ENCODE peak calls at places on chromosomes 11 and 22, in seven cellular contexts. X is esophagus squamous epithelium, S is right lobe of liver, H is HCT116, D is prostate gland, C is suprapubic skin, L is adrenal gland. K is an unnamed sample.
A peak's percentile ranks its signal among the peaks of the same experiment; 100 is the strongest.

GRCh38 chr11:19259487-19260345 is 19.0 kb upstream of the E2F8 start:
- DNase-seq in S (peak; percentile 75), C (no peak), H (peak; percentile 24), D (peak; percentile 32), X (no peak), L (peak; percentile 51), K (peak; percentile 76)

GRCh38 chr11:130390071-130390758 is 38.2 kb downstream of the ADAMTS8 start:
- DNase-seq in D (no peak), X (no peak), C (no peak), S (no peak), H (peak; percentile 24), L (no peak), K (no peak)

GRCh38 chr22:20887375-20887774 is 28.6 kb downstream of the SNAP29 start:
- DNase-seq in X (no peak), H (no peak), D (no peak), C (no peak), S (no peak), L (no peak), K (no peak)

GRCh38 chr11:9753031-9753430 is 89.2 kb downstream of the SWAP70 start:
- DNase-seq in L (no peak), C (no peak), H (no peak), X (no peak), S (no peak), D (no peak), K (no peak)

GRCh38 chr11:108887436-108888238 is 222.8 kb downstream of the DDX10 start:
- DNase-seq in H (no peak), X (no peak), L (no peak), D (no peak), S (no peak), C (no peak), K (no peak)

GRCh38 chr11:74479340-74480123 is 12.2 kb upstream of the KCNE3 start:
- DNase-seq in X (no peak), L (no peak), S (no peak), C (no peak), D (no peak), H (no peak), K (no peak)

GRCh38 chr11:123654566-123655081 is at the start of gene SCN3B:
- DNase-seq in C (no peak), D (peak; percentile 61), H (no peak), L (peak; percentile 47), X (no peak), S (peak; percentile 58), K (peak; percentile 75)

GRCh38 chr11:112033902-112034301 is 8.7 kb downstream of the DLAT start:
- DNase-seq in L (no peak), D (no peak), H (no peak), S (no peak), C (no peak), X (no peak), K (no peak)

GRCh38 chr11:117143390-117143789 is 697 bp upstream of the PAFAH1B2 start:
- DNase-seq in D (peak; percentile 39), S (no peak), X (no peak), C (no peak), H (no peak), L (peak; percentile 48), K (peak; percentile 50)

GRCh38 chr22:39133871-39134270 is 18.6 kb downstream of the CBX7 start:
- DNase-seq in H (no peak), D (no peak), S (no peak), X (no peak), L (no peak), C (no peak), K (no peak)

GRCh38 chr11:104713366-104713765 is 184.9 kb downstream of the CASP12 start:
- DNase-seq in D (no peak), H (no peak), L (no peak), S (no peak), C (no peak), X (no peak), K (no peak)

GRCh38 chr22:48156603-48157355 is 1394.3 kb downstream of the TBC1D22A start:
- DNase-seq in S (no peak), H (no peak), X (no peak), D (no peak), L (no peak), C (no peak), K (no peak)

GRCh38 chr11:14148653-14149273 is 186.2 kb downstream of the SPON1 start:
- DNase-seq in L (no peak), S (no peak), H (peak; percentile 29), D (no peak), X (no peak), C (no peak), K (no peak)

GRCh38 chr11:28460348-28460747 is 352.2 kb downstream of the METTL15 start:
- DNase-seq in S (no peak), D (no peak), C (no peak), X (no peak), H (no peak), L (no peak), K (no peak)

GRCh38 chr11:1229471-1230120 is 6.7 kb downstream of the MUC5B start:
- DNase-seq in S (peak; percentile 50), D (no peak), X (no peak), L (no peak), H (no peak), C (peak; percentile 73), K (no peak)

GRCh38 chr22:23604939-23605712 is 25.0 kb upstream of the IGLL1 start:
- DNase-seq in D (no peak), H (no peak), S (no peak), C (no peak), X (no peak), L (no peak), K (no peak)

GRCh38 chr22:45757068-45757467 is 85.4 kb downstream of the ATXN10 start:
- DNase-seq in C (no peak), X (no peak), D (no peak), S (no peak), L (peak; percentile 74), H (no peak), K (peak; percentile 14)

GRCh38 chr11:76752321-76753175 is 30.6 kb upstream of the TSKU start:
- DNase-seq in C (peak; percentile 95), S (no peak), D (peak; percentile 68), H (no peak), X (no peak), L (peak; percentile 94), K (peak; percentile 89)

GRCh38 chr11:111631666-111632039 is 29.4 kb downstream of the SIK2 start:
- DNase-seq in X (no peak), L (no peak), C (no peak), H (no peak), S (no peak), D (no peak), K (no peak)

GRCh38 chr11:5689551-5689983 is at the start of gene TRIM22:
- DNase-seq in C (no peak), H (no peak), L (peak; percentile 35), D (peak; percentile 38), X (no peak), S (no peak), K (peak; percentile 32)

GRCh38 chr11:19786644-19787043 is 74.0 kb downstream of the NAV2 start:
- DNase-seq in C (no peak), D (no peak), S (no peak), L (no peak), X (no peak), H (no peak), K (no peak)

GRCh38 chr11:123047265-123047946 is 14.5 kb downstream of the HSPA8 start:
- DNase-seq in S (no peak), X (no peak), L (no peak), D (no peak), C (peak; percentile 37), H (no peak), K (no peak)

GRCh38 chr11:134947556-134947955 is 535.5 kb upstream of the B3GAT1 start:
- DNase-seq in S (no peak), H (no peak), D (no peak), X (no peak), C (no peak), L (no peak), K (no peak)

DNA sequence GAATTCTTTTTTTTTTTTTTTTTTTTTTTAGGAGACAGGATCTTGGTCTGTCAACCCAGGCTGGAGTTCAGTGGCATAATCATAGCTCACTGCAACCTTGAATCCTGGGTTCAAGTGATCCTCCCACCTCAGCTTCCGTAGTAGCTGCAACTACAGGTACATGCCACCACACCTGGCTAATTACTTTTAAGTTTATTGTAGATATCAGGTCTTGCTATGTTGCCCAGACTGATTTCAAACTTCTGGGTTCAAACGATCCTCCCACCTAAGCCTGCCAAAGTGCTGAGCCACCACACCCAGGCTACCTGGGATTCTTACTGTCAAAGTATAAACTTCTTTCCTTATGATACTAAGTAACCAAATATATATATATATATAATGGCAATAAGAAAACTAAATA is 50.9 kb upstream of the CHRNA10 start:
- DNase-seq in X (no peak), S (no peak), H (no peak), C (no peak), L (no peak), D (no peak), K (no peak)
- H3K36me3 ChIP-seq in X (peaks cover 20% of the 10 kb centered on the region), S (peaks cover 47% of the 10 kb centered on the region), H (peaks cover 73% of the 10 kb centered on the region), C (peaks cover 94% of the 10 kb centered on the region), L (peaks cover 89% of the 10 kb centered on the region), D (peaks cover 12% of the 10 kb centered on the region), K (peaks cover 39% of the 10 kb centered on the region)

GRCh38 chr11:10857604-10858504 is at the start of gene ZBED5:
- DNase-seq in L (peak; percentile 96), X (peak; percentile 81), H (peak; percentile 94), S (peak; percentile 98), C (peak; percentile 98), D (peak; percentile 98), K (peak; percentile 97)
- TF ChIP-seq CTCF in L (peak; percentile 39), X (peak; percentile 4), H (no peak), S (no peak), C (peak; percentile 6), D (no peak), K (no peak)

GRCh38 chr11:12827929-12828812 is 153.9 kb downstream of the TEAD1 start:
- DNase-seq in L (peak; percentile 42), D (peak; percentile 59), C (no peak), S (peak; percentile 75), X (no peak), H (no peak), K (peak; percentile 39)
- TF ChIP-seq POLR2A in L (peak; percentile 69), D (no peak), C (no peak), S (no peak), X (no peak), H (no peak), K (no peak)

GRCh38 chr11:66056541-66056940 is 4.4 kb downstream of the SF3B2 start:
- DNase-seq in H (no peak), D (no peak), X (no peak), S (peak; percentile 31), C (no peak), L (no peak), K (no peak)
- H3K36me3 ChIP-seq in H (peaks cover 64% of the 10 kb centered on the region), D (peaks cover 42% of the 10 kb centered on the region), X (peaks cover 55% of the 10 kb centered on the region), S (peaks cover 66% of the 10 kb centered on the region), C (peaks cover 78% of the 10 kb centered on the region), L (peaks cover 74% of the 10 kb centered on the region), K (peaks cover 52% of the 10 kb centered on the region)

DNA sequence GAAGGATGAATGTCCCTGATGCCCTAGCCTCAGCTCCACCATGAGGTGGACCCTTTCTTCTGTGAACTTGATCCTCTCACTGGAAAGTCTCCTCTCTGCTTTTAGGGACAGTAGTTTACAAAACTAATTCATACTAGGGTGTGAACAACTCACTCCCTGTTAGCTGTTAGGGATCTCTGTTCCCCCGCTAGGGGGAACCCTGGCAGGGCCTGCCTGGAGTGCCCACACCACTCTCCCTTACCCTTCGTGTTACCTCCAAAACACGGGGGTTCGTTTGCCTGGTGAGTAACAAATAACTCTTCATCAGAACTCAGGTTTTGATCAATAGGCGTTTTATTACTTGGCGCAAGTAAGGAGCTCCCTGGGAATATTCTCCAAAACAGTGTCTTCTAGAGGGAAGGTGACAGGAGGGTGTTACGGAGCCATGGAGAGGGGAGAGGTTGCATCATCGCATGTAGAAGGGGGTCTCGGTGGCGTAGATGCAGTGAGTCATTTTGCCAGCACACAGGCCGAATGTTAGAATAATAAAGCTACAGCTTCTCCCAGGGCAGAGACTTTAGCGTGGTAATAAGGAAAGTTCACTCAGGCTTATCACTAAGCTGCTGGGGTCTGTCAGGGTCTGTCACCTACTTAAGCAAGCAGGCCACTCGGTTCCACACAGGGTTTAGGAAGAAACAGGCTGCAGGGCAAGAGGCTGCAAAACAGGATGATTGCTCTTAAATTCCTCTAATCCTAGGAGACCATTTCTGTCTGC is 45.8 kb downstream of the C11orf96 start:
- DNase-seq in H (no peak), L (no peak), C (no peak), D (no peak), S (no peak), X (no peak), K (no peak)
- TF ChIP-seq CTCF in H (peak; percentile 55), L (no peak), C (no peak), D (no peak), S (no peak), X (no peak), K (peak; percentile 46)

K was measured in heart left ventricle.